ENCODE peak calls at places on chromosomes 3 and 15, in ten cellular contexts. K is activated naive CD4-positive, alpha-beta T cell; H is tibial artery; L is activated CD4-positive, alpha-beta T cell treated with anti-CD3 and anti-CD28 coated beads, Interleukin-2, amount 50 U/mL, for 48 hours; R is uterus; S is Daoy; F is bronchial epithelial cell; W is lung; E is naive thymus-derived CD4-positive, alpha-beta T cell; J is AG08396. Z is an unnamed sample.

GRCh38 chr15:27768731-27769510 is 330.2 kb downstream of the OCA2 start:
- DNase-seq in K (no peak), H (no peak), L (no peak), R (peak), S (no peak), F (no peak), W (no peak), E (no peak), J (no peak), Z (no peak)

GRCh38 chr15:68285243-68285980 is 7.9 kb downstream of the FEM1B start:
- DNase-seq in K (no peak), H (no peak), L (no peak), R (no peak), S (no peak), F (peak), W (no peak), E (no peak), J (no peak), Z (no peak)

GRCh38 chr3:129663045-129663446 is 56.6 kb upstream of the PLXND1 start:
- DNase-seq in K (no peak), H (no peak), L (no peak), R (no peak), S (peak), F (peak), W (no peak), E (no peak), J (no peak), Z (no peak)

GRCh38 chr3:81699921-81700320 is 61.5 kb downstream of the GBE1 start:
- DNase-seq in K (no peak), H (no peak), L (no peak), R (no peak), S (no peak), F (no peak), W (no peak), E (no peak), J (no peak), Z (no peak)

GRCh38 chr3:58260733-58261132 is 23.1 kb downstream of the ABHD6 start:
- DNase-seq in K (no peak), H (no peak), L (no peak), R (no peak), S (peak), F (no peak), W (no peak), E (no peak), J (peak), Z (no peak)

GRCh38 chr3:150899141-150899540 is 6.1 kb downstream of the MINDY4B start:
- DNase-seq in K (no peak), H (no peak), L (no peak), R (no peak), S (no peak), F (no peak), W (no peak), E (no peak), J (no peak), Z (no peak)

GRCh38 chr3:191397771-191398170 is 63.2 kb upstream of the PYDC2 start:
- DNase-seq in K (no peak), H (no peak), L (no peak), R (no peak), S (no peak), F (no peak), W (no peak), E (no peak), J (no peak), Z (no peak)

GRCh38 chr3:109702252-109702651 is 364.9 kb upstream of the DPPA4 start:
- DNase-seq in K (no peak), H (no peak), L (peak), R (no peak), S (no peak), F (peak), W (no peak), E (no peak), J (peak), Z (no peak)

GRCh38 chr3:12856626-12857025 is 15.3 kb upstream of the RPL32 start:
- DNase-seq in K (no peak), H (no peak), L (no peak), R (no peak), S (no peak), F (peak), W (no peak), E (no peak), J (no peak), Z (no peak)

GRCh38 chr15:63277893-63278505 is 594 bp downstream of the APH1B start:
- DNase-seq in K (no peak), H (no peak), L (no peak), R (peak), S (no peak), F (peak), W (no peak), E (no peak), J (no peak), Z (no peak)

GRCh38 chr3:122263974-122264588 is 61.0 kb upstream of the CSTA start:
- DNase-seq in K (no peak), H (no peak), L (no peak), R (no peak), S (no peak), F (no peak), W (no peak), E (no peak), J (no peak), Z (no peak)

GRCh38 chr3:136250862-136251460 is 821 bp downstream of the PCCB start:
- DNase-seq in K (no peak), H (peak), L (peak), R (peak), S (peak), F (no peak), W (peak), E (peak), J (peak), Z (peak)

Z was measured in GM12891.